ENCODE peak calls at places on chromosomes 12 and 14, in five cellular contexts. One of them, this sample, is unnamed.

GRCh38 chr14:32473476-32473875 is 144.4 kb downstream of the AKAP6 start:
- DNase-seq in HepG2: peak
- DNase-seq in K562: no peak
- DNase-seq in ovary: peak
- DNase-seq in esophagus muscularis mucosa: no peak
- DNase-seq in this sample: no peak

GRCh38 chr14:85534914-85535313 is 5.0 kb downstream of the FLRT2 start:
- DNase-seq in HepG2: no peak
- DNase-seq in esophagus muscularis mucosa: no peak
- DNase-seq in ovary: peak
- DNase-seq in K562: no peak
- DNase-seq in this sample: no peak

GRCh38 chr14:93150227-93151206 is 34.2 kb downstream of the MOAP1 start:
- DNase-seq in esophagus muscularis mucosa: no peak
- DNase-seq in HepG2: peak
- DNase-seq in K562: no peak
- DNase-seq in ovary: no peak
- DNase-seq in this sample: peak

GRCh38 chr12:57160021-57160420 is 12.6 kb upstream of the LRP1-AS start:
- DNase-seq in esophagus muscularis mucosa: no peak
- DNase-seq in HepG2: no peak
- DNase-seq in ovary: no peak
- DNase-seq in K562: no peak
- DNase-seq in this sample: no peak

GRCh38 chr12:4849024-4849594 is 60.6 kb upstream of the KCNA1 start:
- DNase-seq in HepG2: peak
- DNase-seq in ovary: no peak
- DNase-seq in esophagus muscularis mucosa: no peak
- DNase-seq in K562: peak
- DNase-seq in this sample: no peak

GRCh38 chr12:109612975-109613502 is 39.4 kb downstream of the MVK start:
- DNase-seq in esophagus muscularis mucosa: no peak
- DNase-seq in ovary: no peak
- DNase-seq in HepG2: peak
- DNase-seq in K562: peak
- DNase-seq in this sample: no peak

GRCh38 chr14:79890527-79890926 is 320.8 kb downstream of the DIO2 start:
- DNase-seq in K562: no peak
- DNase-seq in ovary: no peak
- DNase-seq in esophagus muscularis mucosa: no peak
- DNase-seq in HepG2: no peak
- DNase-seq in this sample: no peak

GRCh38 chr12:14771651-14772137 is 31.6 kb downstream of the WBP11 start:
- DNase-seq in ovary: no peak
- DNase-seq in HepG2: no peak
- DNase-seq in K562: no peak
- DNase-seq in esophagus muscularis mucosa: no peak
- DNase-seq in this sample: no peak

GRCh38 chr12:62256408-62257079 is 3.7 kb upstream of the USP15 start:
- DNase-seq in K562: peak
- DNase-seq in esophagus muscularis mucosa: no peak
- DNase-seq in ovary: no peak
- DNase-seq in HepG2: no peak
- DNase-seq in this sample: no peak

GRCh38 chr12:26247873-26248272 is 52.5 kb downstream of the SSPN start:
- DNase-seq in ovary: no peak
- DNase-seq in K562: no peak
- DNase-seq in HepG2: no peak
- DNase-seq in esophagus muscularis mucosa: no peak
- DNase-seq in this sample: no peak

GRCh38 chr14:70809238-70810214 is at the start of gene MAP3K9:
- DNase-seq in HepG2: peak
- DNase-seq in esophagus muscularis mucosa: no peak
- DNase-seq in ovary: peak
- DNase-seq in K562: peak
- DNase-seq in this sample: peak

GRCh38 chr12:122867701-122868461 is 28.0 kb downstream of the VPS37B start:
- DNase-seq in ovary: no peak
- DNase-seq in K562: peak
- DNase-seq in esophagus muscularis mucosa: no peak
- DNase-seq in HepG2: peak
- DNase-seq in this sample: peak

DNA sequence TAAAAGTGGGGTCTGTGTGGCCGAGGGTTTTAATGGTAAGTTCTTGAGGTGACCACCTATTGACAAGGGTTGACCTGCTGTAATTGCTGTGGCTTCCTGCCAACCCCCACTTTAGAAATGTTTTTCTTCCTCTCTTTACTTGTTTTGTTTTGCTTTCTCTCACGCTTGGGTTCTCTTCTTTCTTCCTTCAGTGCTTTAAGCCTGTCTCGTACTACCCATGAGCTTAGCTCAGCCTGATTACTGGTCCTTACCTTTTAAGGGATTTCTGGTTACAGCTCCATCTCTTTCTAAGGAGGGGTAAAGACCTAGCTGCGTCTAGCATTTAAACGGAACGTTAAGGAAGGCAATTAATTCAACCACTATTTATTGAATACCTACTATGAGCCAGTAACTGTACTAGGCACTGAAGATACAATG is 735 bp upstream of the PPP1R12A start:
- DNase-seq in esophagus muscularis mucosa: no peak
- DNase-seq in ovary: no peak
- DNase-seq in K562: no peak
- DNase-seq in HepG2: peak
- DNase-seq in this sample: no peak
- TF ChIP-seq EP300 in esophagus muscularis mucosa: no peak
- TF ChIP-seq EP300 in ovary: no peak
- TF ChIP-seq EP300 in K562: no peak
- TF ChIP-seq EP300 in HepG2: no peak
- TF ChIP-seq EP300 in this sample: no peak

GRCh38 chr14:101123639-101124525 is 220.4 kb upstream of the RTL1 start:
- DNase-seq in K562: no peak
- DNase-seq in HepG2: no peak
- DNase-seq in ovary: no peak
- DNase-seq in esophagus muscularis mucosa: no peak
- DNase-seq in this sample: peak
- TF ChIP-seq EP300 in K562: no peak
- TF ChIP-seq EP300 in HepG2: no peak
- TF ChIP-seq EP300 in ovary: no peak
- TF ChIP-seq EP300 in esophagus muscularis mucosa: no peak
- TF ChIP-seq EP300 in this sample: no peak

GRCh38 chr14:104445086-104445485 is 134.5 kb upstream of the C14orf180 start:
- DNase-seq in ovary: no peak
- DNase-seq in HepG2: no peak
- DNase-seq in esophagus muscularis mucosa: no peak
- DNase-seq in K562: no peak
- DNase-seq in this sample: peak
- TF ChIP-seq EP300 in ovary: no peak
- TF ChIP-seq EP300 in HepG2: no peak
- TF ChIP-seq EP300 in esophagus muscularis mucosa: no peak
- TF ChIP-seq EP300 in K562: no peak
- TF ChIP-seq EP300 in this sample: no peak

DNA sequence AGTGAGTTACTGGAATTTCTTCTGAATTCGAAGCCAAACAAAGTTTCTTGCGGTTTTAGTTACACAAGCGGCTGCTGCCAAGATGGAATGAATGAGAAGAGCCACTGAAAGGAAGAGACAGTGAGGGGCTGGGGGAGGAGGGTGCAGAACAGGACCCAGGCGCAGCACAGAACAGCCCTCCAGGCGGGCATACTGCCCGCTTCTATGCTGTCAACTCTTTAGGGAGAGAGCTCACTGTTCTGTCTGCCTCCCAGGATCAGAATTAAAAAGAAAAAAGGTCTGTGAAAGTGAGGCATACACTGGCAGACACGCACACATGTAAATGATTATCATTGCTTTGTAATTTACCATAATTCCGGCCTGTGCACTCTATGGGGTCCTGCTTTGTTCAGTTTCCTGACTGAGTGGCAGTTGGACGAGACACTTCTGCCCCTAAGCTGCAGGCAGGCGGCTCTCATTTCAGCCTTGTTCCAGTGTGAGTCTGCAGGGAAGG is 231.6 kb downstream of the CACNA1C start:
- DNase-seq in HepG2: no peak
- DNase-seq in K562: no peak
- DNase-seq in ovary: no peak
- DNase-seq in esophagus muscularis mucosa: no peak
- DNase-seq in this sample: no peak
- TF ChIP-seq EP300 in HepG2: no peak
- TF ChIP-seq EP300 in K562: no peak
- TF ChIP-seq EP300 in ovary: no peak
- TF ChIP-seq EP300 in esophagus muscularis mucosa: no peak
- TF ChIP-seq EP300 in this sample: no peak

GRCh38 chr12:129363041-129363440 is 509.8 kb downstream of the GLT1D1 start:
- DNase-seq in ovary: no peak
- DNase-seq in esophagus muscularis mucosa: no peak
- DNase-seq in HepG2: no peak
- DNase-seq in K562: no peak
- DNase-seq in this sample: no peak
- TF ChIP-seq EP300 in ovary: no peak
- TF ChIP-seq EP300 in esophagus muscularis mucosa: no peak
- TF ChIP-seq EP300 in HepG2: no peak
- TF ChIP-seq EP300 in K562: no peak
- TF ChIP-seq EP300 in this sample: no peak

DNA sequence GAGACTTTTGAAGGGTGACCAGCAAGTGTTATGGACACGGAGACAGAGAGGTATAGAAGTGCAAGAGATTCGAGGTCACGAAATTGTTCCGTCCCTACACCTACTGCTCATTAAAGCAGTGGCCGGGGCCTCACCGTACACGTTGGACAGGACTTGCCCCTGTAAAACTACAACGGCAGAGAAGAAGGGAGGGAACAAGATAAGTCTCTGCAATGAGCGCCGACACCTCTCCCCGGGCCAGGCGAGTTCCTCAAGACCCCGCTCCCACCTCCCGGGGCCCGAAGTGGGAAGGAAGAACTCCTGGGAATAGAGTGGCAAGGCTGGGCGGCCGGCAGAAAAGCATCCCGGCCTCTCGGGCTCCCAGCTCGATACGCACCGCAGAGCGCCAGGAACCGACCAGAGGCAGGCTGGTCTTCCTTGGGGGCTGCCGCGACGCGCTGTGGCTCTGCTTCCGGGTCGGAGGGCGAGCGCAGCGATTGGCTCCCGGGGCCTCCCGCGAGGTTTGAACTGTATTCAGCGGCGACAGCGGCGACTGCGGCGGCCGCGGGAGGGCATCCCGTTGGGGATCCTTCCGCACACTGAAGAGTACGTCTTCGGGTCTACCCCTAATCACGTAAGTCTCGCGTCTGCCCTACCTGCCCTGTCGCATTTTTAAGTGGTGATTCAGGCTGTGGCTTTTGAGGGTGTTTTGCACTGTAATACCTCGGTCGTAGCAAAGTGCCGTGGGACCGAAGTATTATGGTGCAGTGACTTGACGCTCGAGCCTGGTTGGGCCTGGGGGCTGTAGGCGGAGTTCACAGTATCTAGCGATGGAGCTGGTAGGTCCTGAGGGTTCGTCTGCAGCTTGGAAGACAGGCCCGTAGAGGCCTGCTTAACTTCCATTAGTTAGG is at the start of the genes NUP37 and PARPBP:
- DNase-seq in K562: peak
- DNase-seq in ovary: peak
- DNase-seq in esophagus muscularis mucosa: peak
- DNase-seq in HepG2: peak
- DNase-seq in this sample: peak
- TF ChIP-seq EP300 in K562: no peak
- TF ChIP-seq EP300 in ovary: no peak
- TF ChIP-seq EP300 in esophagus muscularis mucosa: no peak
- TF ChIP-seq EP300 in HepG2: no peak
- TF ChIP-seq EP300 in this sample: no peak

DNA sequence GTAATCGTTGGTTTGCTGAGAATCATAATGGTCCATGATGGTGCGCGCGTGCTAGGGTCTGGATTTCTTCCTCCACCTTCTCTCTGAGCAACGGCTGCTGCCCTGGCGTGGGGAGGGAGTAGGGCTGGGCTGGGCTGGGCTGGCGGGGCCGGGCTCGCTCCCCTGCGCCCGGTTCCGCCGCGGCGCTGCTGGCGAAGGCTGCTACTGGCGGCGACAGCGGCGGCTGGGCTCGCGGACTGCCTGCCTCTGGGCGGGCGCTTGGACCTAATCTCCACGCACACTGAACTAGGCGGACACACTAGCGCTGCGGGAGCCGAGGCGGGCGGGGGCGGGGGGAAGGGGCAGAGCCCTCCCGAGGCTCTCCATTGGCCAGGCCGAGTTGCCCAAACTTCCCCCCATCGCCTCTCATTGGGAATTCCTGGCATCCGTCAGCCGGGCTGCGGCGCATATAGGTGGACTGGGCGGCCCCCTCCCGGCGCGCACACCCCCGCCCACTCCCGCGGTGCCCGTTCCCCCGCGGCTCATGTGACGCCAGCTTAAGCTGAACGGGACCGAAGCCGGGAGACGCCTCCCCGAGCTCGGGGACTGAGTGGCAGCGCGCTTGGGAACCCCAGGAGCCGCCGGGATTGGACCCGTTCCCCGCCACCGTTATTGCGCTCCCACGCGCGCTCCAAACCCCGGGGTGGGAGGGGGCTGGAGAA is at the start of gene ACTN1:
- DNase-seq in HepG2: peak
- DNase-seq in ovary: peak
- DNase-seq in esophagus muscularis mucosa: peak
- DNase-seq in K562: peak
- DNase-seq in this sample: peak
- TF ChIP-seq EP300 in HepG2: no peak
- TF ChIP-seq EP300 in ovary: peak
- TF ChIP-seq EP300 in esophagus muscularis mucosa: peak
- TF ChIP-seq EP300 in K562: no peak
- TF ChIP-seq EP300 in this sample: no peak

DNA sequence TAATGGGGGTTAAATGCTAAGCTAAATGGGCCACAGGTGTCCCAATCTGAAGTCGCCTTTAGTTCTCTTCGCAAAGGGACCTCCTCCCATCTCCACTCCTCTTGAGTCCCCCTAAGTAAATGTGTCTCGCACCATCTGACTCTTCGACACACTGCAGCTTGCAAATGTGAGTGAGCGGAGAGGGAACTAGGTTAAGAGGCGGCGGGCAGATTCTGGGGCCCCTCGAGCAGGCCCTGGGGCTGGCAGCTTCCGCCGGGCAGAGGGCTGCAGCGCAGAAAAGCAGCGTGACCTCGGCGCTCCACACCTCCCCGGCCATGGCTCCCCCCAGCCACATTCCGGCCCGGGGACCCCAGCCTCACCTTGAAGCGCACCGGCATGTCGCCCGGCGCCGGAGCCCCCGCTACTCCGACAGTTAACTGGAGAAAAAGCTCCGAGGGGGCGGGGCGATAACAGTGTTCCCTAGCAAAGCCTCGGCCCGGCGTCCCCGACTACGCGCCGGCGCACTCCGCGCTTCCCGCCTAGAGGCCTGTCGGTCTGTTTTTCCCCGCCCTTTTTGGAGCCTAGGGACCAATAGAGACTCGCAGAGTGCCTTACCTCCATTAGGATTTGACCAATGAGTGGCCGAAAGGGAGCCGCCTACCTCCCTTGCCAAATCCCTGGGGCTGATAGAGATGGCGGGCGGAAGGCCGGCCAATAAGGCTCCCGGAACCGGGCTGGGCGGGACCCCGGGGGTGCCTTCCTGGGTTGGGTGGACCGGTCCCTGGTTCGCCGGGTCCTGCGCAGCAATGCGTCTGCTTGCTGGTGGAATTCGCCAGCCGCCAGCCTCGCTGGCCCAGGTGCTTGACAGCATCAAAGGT is at the start of gene MDM1:
- DNase-seq in esophagus muscularis mucosa: peak
- DNase-seq in HepG2: peak
- DNase-seq in ovary: peak
- DNase-seq in K562: peak
- DNase-seq in this sample: peak
- TF ChIP-seq EP300 in esophagus muscularis mucosa: no peak
- TF ChIP-seq EP300 in HepG2: no peak
- TF ChIP-seq EP300 in ovary: no peak
- TF ChIP-seq EP300 in K562: no peak
- TF ChIP-seq EP300 in this sample: no peak

This sample was measured in stomach.